ENCODE peak calls at places on chromosomes 2 and 18, in nine cellular contexts. Q, O, A, N, B, V, H, G and F are unnamed samples.

GRCh38 chr2:73260338-73260984 is 23.8 kb downstream of the FBXO41 start:
- DNase-seq in Q (peak; percentile 71), O (peak; percentile 49), A (no peak), N (peak; percentile 49), B (no peak), V (no peak), H (peak; percentile 25), G (no peak), F (peak; percentile 45)

GRCh38 chr2:237482485-237482884 is 4.6 kb upstream of the MLPH start:
- DNase-seq in Q (no peak), O (no peak), A (no peak), N (peak; percentile 90), B (no peak), V (peak; percentile 90), H (no peak), G (peak; percentile 86), F (peak; percentile 68)

GRCh38 chr18:58263055-58263732 is 219.2 kb downstream of the NEDD4L start:
- DNase-seq in Q (no peak), O (peak; percentile 28), A (peak; percentile 17), N (peak; percentile 78), B (no peak), V (no peak), H (no peak), G (no peak), F (no peak)

GRCh38 chr2:189841019-189841418 is 56.8 kb downstream of the PMS1 start:
- DNase-seq in Q (no peak), O (no peak), A (no peak), N (no peak), B (no peak), V (no peak), H (no peak), G (no peak), F (no peak)

GRCh38 chr18:54162431-54162830 is 62.0 kb downstream of the MBD2 start:
- DNase-seq in Q (no peak), O (peak; percentile 88), A (no peak), N (no peak), B (no peak), V (no peak), H (peak; percentile 72), G (no peak), F (no peak)

GRCh38 chr2:75276093-75277055 is 77.1 kb upstream of the TACR1 start:
- DNase-seq in Q (no peak), O (peak; percentile 62), A (no peak), N (no peak), B (no peak), V (no peak), H (peak; percentile 34), G (no peak), F (no peak)

GRCh38 chr2:226151157-226151556 is 648.5 kb downstream of the IRS1 start:
- DNase-seq in Q (no peak), O (no peak), A (no peak), N (peak; percentile 91), B (no peak), V (no peak), H (no peak), G (no peak), F (no peak)

GRCh38 chr2:148674063-148675020 is 29.8 kb downstream of the EPC2 start:
- DNase-seq in Q (no peak), O (peak; percentile 12), A (no peak), N (peak; percentile 58), B (peak; percentile 21), V (peak; percentile 20), H (no peak), G (no peak), F (peak; percentile 10)

GRCh38 chr2:240296104-240296406 is 139.4 kb upstream of the GPC1 start:
- DNase-seq in Q (no peak), O (no peak), A (no peak), N (no peak), B (no peak), V (no peak), H (no peak), G (no peak), F (no peak)

GRCh38 chr2:232260075-232260474 is 118.5 kb upstream of the ALPP start:
- DNase-seq in Q (peak; percentile 44), O (peak; percentile 95), A (no peak), N (peak; percentile 68), B (no peak), V (no peak), H (peak; percentile 92), G (no peak), F (no peak)

GRCh38 chr2:74130211-74130995 is 17.3 kb downstream of the BOLA3 start:
- DNase-seq in Q (no peak), O (peak; percentile 52), A (no peak), N (peak; percentile 25), B (no peak), V (no peak), H (no peak), G (no peak), F (no peak)

GRCh38 chr2:19746611-19747309 is 155.0 kb downstream of the TTC32 start:
- DNase-seq in Q (peak; percentile 81), O (peak; percentile 35), A (no peak), N (no peak), B (no peak), V (no peak), H (no peak), G (no peak), F (peak; percentile 1)

GRCh38 chr2:65231892-65232477 is 4.4 kb downstream of the ACTR2 start:
- DNase-seq in Q (no peak), O (peak; percentile 51), A (no peak), N (peak; percentile 5), B (no peak), V (no peak), H (peak; percentile 76), G (no peak), F (no peak)

GRCh38 chr2:163553601-163554000 is 182.2 kb downstream of the FIGN start:
- DNase-seq in Q (no peak), O (peak; percentile 16), A (no peak), N (no peak), B (no peak), V (no peak), H (no peak), G (no peak), F (no peak)

GRCh38 chr2:72917875-72918660 is 749 bp downstream of the EMX1 start:
- DNase-seq in Q (peak; percentile 56), O (no peak), A (no peak), N (no peak), B (peak; percentile 34), V (no peak), H (no peak), G (no peak), F (no peak)

GRCh38 chr2:25558262-25558661 is 115.1 kb downstream of the DTNB start:
- DNase-seq in Q (no peak), O (peak; percentile 58), A (peak; percentile 47), N (no peak), B (peak; percentile 54), V (no peak), H (peak; percentile 63), G (no peak), F (no peak)

GRCh38 chr2:29580223-29580622 is 341.2 kb downstream of the ALK start:
- DNase-seq in Q (no peak), O (peak; percentile 31), A (no peak), N (no peak), B (no peak), V (no peak), H (no peak), G (no peak), F (peak; percentile 94)